ENCODE peak calls at places on chromosome 1, in eight cellular contexts. Q is aorta; A is GM23248; U is spleen; S is PC-9; M is H7; T is naive thymus-derived CD4-positive, alpha-beta T cell; O is tibial artery. P is an unnamed sample.

GRCh38 chr1:19028546-19029129 is 72.2 kb upstream of the IFFO2 start:
- DNase-seq in Q (no peak), A (no peak), U (no peak), S (peak; percentile 39), M (no peak), T (no peak), O (peak; percentile 49), P (no peak)

GRCh38 chr1:214318356-214318755 is 37.4 kb downstream of the SMYD2 start:
- DNase-seq in Q (no peak), A (no peak), U (no peak), S (no peak), M (no peak), T (no peak), O (no peak), P (no peak)

GRCh38 chr1:17485280-17485679 is 45.8 kb upstream of the RCC2 start:
- DNase-seq in Q (no peak), A (no peak), U (no peak), S (no peak), M (peak; percentile 44), T (no peak), O (no peak), P (peak; percentile 59)

GRCh38 chr1:177687544-177687943 is 282.3 kb downstream of the SEC16B start:
- DNase-seq in Q (no peak), A (no peak), U (no peak), S (no peak), M (no peak), T (no peak), O (no peak), P (no peak)

GRCh38 chr1:51843948-51844347 is 34.6 kb downstream of the NRDC start:
- DNase-seq in Q (no peak), A (no peak), U (no peak), S (no peak), M (peak; percentile 50), T (no peak), O (no peak), P (no peak)

GRCh38 chr1:214717323-214717722 is 114.3 kb downstream of the CENPF start:
- DNase-seq in Q (no peak), A (no peak), U (no peak), S (no peak), M (no peak), T (no peak), O (no peak), P (no peak)

GRCh38 chr1:89545264-89546038 is 20.8 kb downstream of the LRRC8B start:
- DNase-seq in Q (no peak), A (peak; percentile 21), U (no peak), S (no peak), M (no peak), T (peak; percentile 4), O (no peak), P (no peak)

GRCh38 chr1:8061673-8062386 is 35.7 kb upstream of the ERRFI1 start:
- DNase-seq in Q (no peak), A (peak; percentile 52), U (no peak), S (peak; percentile 78), M (no peak), T (no peak), O (no peak), P (no peak)

GRCh38 chr1:186950547-186950946 is 121.8 kb downstream of the PLA2G4A start:
- DNase-seq in Q (no peak), A (peak; percentile 54), U (no peak), S (peak; percentile 64), M (no peak), T (no peak), O (no peak), P (no peak)

GRCh38 chr1:177864530-177865305 is 105.1 kb downstream of the SEC16B start:
- DNase-seq in Q (no peak), A (no peak), U (no peak), S (no peak), M (no peak), T (no peak), O (no peak), P (no peak)

GRCh38 chr1:63619558-63619957 is 26.3 kb downstream of the PGM1 start:
- DNase-seq in Q (no peak), A (no peak), U (no peak), S (no peak), M (no peak), T (no peak), O (no peak), P (no peak)

GRCh38 chr1:48572632-48573258 is 100.7 kb upstream of the SPATA6 start:
- DNase-seq in Q (peak; percentile 61), A (peak; percentile 55), U (peak; percentile 80), S (no peak), M (peak; percentile 81), T (no peak), O (no peak), P (peak; percentile 60)

GRCh38 chr1:99677416-99677815 is 31.5 kb downstream of the PALMD start:
- DNase-seq in Q (no peak), A (no peak), U (no peak), S (no peak), M (no peak), T (no peak), O (no peak), P (no peak)

GRCh38 chr1:161195171-161195570 is 3.7 kb downstream of the ADAMTS4 start:
- DNase-seq in Q (peak; percentile 58), A (no peak), U (peak; percentile 76), S (no peak), M (no peak), T (no peak), O (no peak), P (no peak)

GRCh38 chr1:228007054-228007800 is 429 bp downstream of the WNT3A start:
- DNase-seq in Q (no peak), A (peak; percentile 31), U (peak; percentile 49), S (no peak), M (peak; percentile 84), T (no peak), O (peak; percentile 53), P (no peak)

DNA sequence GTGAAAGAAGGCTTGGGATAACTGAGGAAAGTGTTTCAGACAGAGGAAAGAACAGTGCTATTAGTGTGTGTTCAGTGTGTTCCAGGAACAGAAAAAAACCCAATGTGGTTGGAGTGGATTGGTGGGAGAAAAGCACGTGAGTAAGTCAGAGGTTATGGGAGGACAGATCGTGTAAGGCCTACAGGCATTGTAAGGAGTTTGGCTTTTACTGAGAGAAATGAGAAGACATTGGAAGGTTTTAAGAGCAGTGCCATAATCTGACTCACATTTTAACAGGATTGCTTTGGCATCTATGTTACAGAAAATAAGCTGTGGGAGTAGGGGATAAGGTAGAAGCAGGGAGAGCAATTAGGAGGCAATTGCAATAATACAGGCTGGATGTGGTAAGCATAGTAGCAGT is 4.8 kb downstream of the ARPC5 start:
- DNase-seq in Q (no peak), A (peak; percentile 83), U (no peak), S (no peak), M (no peak), T (no peak), O (no peak), P (no peak)
- H3K36me3 ChIP-seq in Q (no peaks in the 10 kb centered on the region), A (peaks cover 39% of the 10 kb centered on the region), U (no peaks in the 10 kb centered on the region), S (peaks cover 62% of the 10 kb centered on the region), M (peaks cover 14% of the 10 kb centered on the region), T (peaks cover 25% of the 10 kb centered on the region), O (peaks cover 29% of the 10 kb centered on the region), P (peaks cover 38% of the 10 kb centered on the region)

GRCh38 chr1:11923069-11923826 is 3.0 kb downstream of the KIAA2013 start:
- DNase-seq in Q (no peak), A (no peak), U (no peak), S (no peak), M (no peak), T (no peak), O (no peak), P (no peak)
- H3K4me3 ChIP-seq in Q (no peak overlapping the region), A (peak overlapping the region; percentile 73), U (no peak overlapping the region), S (no peak overlapping the region), M (no peak overlapping the region), T (no peak overlapping the region), O (no peak overlapping the region), P (no peak overlapping the region)

DNA sequence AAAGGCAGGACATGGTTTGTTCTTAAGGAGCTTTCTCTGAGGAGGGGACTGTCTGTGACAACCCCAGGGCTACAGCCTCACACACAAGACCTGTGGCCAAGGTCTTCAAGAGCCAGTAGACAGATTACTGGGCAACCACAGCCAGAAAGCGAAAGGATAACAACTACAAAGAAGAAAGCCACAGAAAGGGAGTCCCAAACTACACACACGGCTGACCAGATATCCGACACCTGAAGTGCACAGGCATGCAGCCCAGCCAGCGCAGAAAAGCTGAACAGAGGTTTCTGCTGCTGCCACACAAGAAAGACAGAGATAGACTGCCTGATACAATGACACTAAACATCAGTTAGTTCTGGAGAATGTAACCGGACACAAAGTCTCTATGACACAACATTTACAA is 21.4 kb upstream of the NADK start:
- DNase-seq in Q (no peak), A (no peak), U (peak; percentile 32), S (no peak), M (no peak), T (no peak), O (peak; percentile 10), P (no peak)
- H3K36me3 ChIP-seq in Q (peaks cover 3% of the 10 kb centered on the region), A (peaks cover 39% of the 10 kb centered on the region), U (peaks cover 8% of the 10 kb centered on the region), S (peaks cover 15% of the 10 kb centered on the region), M (peaks cover 36% of the 10 kb centered on the region), T (peaks cover 80% of the 10 kb centered on the region), O (peaks cover 85% of the 10 kb centered on the region), P (peaks cover 92% of the 10 kb centered on the region)

GRCh38 chr1:27855085-27855484 is 17.3 kb upstream of the THEMIS2 start:
- DNase-seq in Q (no peak), A (no peak), U (no peak), S (no peak), M (no peak), T (no peak), O (no peak), P (no peak)

GRCh38 chr1:27861436-27861835 is 10.9 kb upstream of the THEMIS2 start:
- DNase-seq in Q (no peak), A (no peak), U (no peak), S (no peak), M (no peak), T (no peak), O (no peak), P (no peak)

GRCh38 chr1:27856561-27857343 is 15.6 kb upstream of the THEMIS2 start:
- DNase-seq in Q (no peak), A (no peak), U (no peak), S (no peak), M (no peak), T (no peak), O (peak; percentile 60), P (no peak)

GRCh38 chr1:27858949-27859576 is 13.3 kb upstream of the THEMIS2 start:
- DNase-seq in Q (no peak), A (no peak), U (peak; percentile 80), S (no peak), M (peak; percentile 41), T (no peak), O (peak; percentile 64), P (no peak)

DNA sequence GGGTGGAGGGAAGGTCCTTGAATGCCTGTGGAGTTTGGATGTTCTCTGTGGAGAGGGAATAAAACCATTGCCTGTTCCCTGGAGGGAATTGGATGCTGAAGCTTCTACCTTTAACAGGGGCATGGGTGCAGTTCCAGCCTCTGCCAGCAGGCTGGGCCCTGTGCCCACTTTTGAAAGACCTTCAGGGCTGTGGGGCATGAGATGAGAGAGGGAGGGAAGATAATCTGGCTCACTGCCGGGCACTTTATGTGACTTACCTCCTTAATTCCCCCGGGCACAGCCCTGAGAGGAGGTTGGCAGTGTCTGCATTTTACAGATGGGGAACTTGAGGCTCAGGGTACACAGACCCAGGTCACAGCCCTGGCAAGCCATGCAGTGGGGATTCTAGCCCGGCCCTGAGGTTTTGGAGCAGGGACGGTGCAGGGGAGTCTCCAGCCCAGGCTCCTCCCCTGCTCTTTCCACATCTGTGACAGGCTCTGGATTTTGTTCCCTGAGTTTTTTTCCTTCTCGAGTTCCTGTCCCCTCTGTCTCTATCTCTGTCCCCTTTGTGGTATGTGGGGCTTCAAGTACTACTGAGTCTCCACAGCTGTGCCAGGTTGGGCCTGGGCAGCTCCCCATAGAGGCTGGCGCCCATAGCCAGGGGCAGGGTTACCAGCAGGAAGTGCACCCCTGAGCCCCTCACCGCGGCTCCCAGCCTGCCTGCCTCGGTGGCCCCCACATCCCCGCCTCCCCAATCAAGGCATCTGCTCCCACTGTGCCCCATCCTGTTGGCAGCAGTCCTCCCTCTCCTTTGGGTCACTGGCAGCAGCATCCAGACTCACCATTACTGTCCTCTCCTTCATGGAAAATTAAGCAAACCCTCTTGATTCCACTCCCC is 14.0 kb upstream of the THEMIS2 start:
- DNase-seq in Q (peak; percentile 90), A (peak; percentile 88), U (peak; percentile 95), S (peak; percentile 58), M (peak; percentile 89), T (peak; percentile 86), O (peak; percentile 87), P (peak; percentile 89)
- H3K4me3 ChIP-seq in Q (no peak overlapping the region), A (peak overlapping the region; percentile 41), U (no peak overlapping the region), S (no peak overlapping the region), M (no peak overlapping the region), T (no peak overlapping the region), O (no peak overlapping the region), P (no peak overlapping the region)